ENCODE peak calls at places on chromosomes 13 and 19, in ten cellular contexts. Q is Calu3, Y is OCI-LY7, M is tibial artery, A is PC-3, V is neural progenitor cell, G is lower leg skin, W is RWPE1, S is AG09319, E is fibroblast of pulmonary artery. O is an unnamed sample.

GRCh38 chr13:33303885-33304284 is 18.3 kb upstream of the STARD13 start:
- DNase-seq in M (no peak), A (no peak), W (no peak), V (no peak), Y (no peak), Q (no peak), E (peak; percentile 76), G (no peak), S (no peak), O (no peak)

GRCh38 chr13:21749410-21749809 is 78.5 kb downstream of the FGF9 start:
- DNase-seq in G (no peak), Q (no peak), V (no peak), M (no peak), E (no peak), W (no peak), Y (no peak), A (peak; percentile 7), S (no peak), O (peak; percentile 40)

GRCh38 chr13:79973533-79973963 is 367.4 kb downstream of the SPRY2 start:
- DNase-seq in E (no peak), V (no peak), M (no peak), G (no peak), Q (no peak), S (no peak), A (no peak), Y (peak; percentile 33), W (no peak), O (no peak)

GRCh38 chr13:100916943-100917342 is 242.3 kb upstream of the TMTC4 start:
- DNase-seq in Y (no peak), G (no peak), A (no peak), W (no peak), V (no peak), M (no peak), Q (no peak), S (no peak), E (no peak), O (no peak)

GRCh38 chr13:107846642-107847041 is 368.7 kb downstream of the LIG4 start:
- DNase-seq in Y (no peak), G (no peak), E (no peak), V (no peak), M (no peak), Q (no peak), W (no peak), S (no peak), A (no peak), O (no peak)

GRCh38 chr13:25733061-25733491 is 318.7 kb downstream of the SHISA2 start:
- DNase-seq in A (peak; percentile 68), W (peak; percentile 78), E (peak; percentile 6), S (no peak), V (no peak), M (no peak), Q (no peak), Y (no peak), G (no peak), O (peak; percentile 62)

GRCh38 chr19:3585301-3586123 is at the start of gene GIPC3:
- DNase-seq in M (no peak), E (no peak), V (no peak), Y (no peak), Q (no peak), A (no peak), W (no peak), G (no peak), S (no peak), O (no peak)

GRCh38 chr13:27617801-27618411 is 2.4 kb downstream of the LNX2 start:
- DNase-seq in G (no peak), Y (no peak), M (no peak), S (no peak), Q (no peak), V (no peak), A (peak; percentile 54), W (peak; percentile 51), E (no peak), O (no peak)

GRCh38 chr19:39515551-39516191 is 732 bp downstream of the SELENOV start:
- DNase-seq in E (no peak), Y (no peak), Q (no peak), S (no peak), M (no peak), G (no peak), A (no peak), W (no peak), V (peak; percentile 61), O (no peak)

GRCh38 chr13:113792821-113793717 is 34.0 kb downstream of the TMEM255B start:
- DNase-seq in G (peak; percentile 83), Y (no peak), W (no peak), V (no peak), Q (no peak), A (no peak), M (no peak), S (no peak), E (no peak), O (no peak)

GRCh38 chr13:44170731-44171130 is 202.9 kb upstream of the SERP2 start:
- DNase-seq in V (no peak), E (no peak), W (no peak), Y (no peak), A (no peak), S (no peak), Q (no peak), G (no peak), M (no peak), O (no peak)

GRCh38 chr19:19405919-19406877 is 723 bp downstream of the GATAD2A start:
- DNase-seq in M (no peak), E (peak; percentile 52), Q (peak; percentile 42), G (peak; percentile 91), V (peak; percentile 80), A (peak; percentile 54), W (peak; percentile 26), S (no peak), Y (peak; percentile 52), O (no peak)

GRCh38 chr13:80173224-80173623 is 167.7 kb downstream of the SPRY2 start:
- DNase-seq in W (no peak), S (no peak), E (no peak), G (no peak), Q (no peak), A (no peak), M (peak; percentile 61), Y (no peak), V (no peak), O (no peak)

DNA sequence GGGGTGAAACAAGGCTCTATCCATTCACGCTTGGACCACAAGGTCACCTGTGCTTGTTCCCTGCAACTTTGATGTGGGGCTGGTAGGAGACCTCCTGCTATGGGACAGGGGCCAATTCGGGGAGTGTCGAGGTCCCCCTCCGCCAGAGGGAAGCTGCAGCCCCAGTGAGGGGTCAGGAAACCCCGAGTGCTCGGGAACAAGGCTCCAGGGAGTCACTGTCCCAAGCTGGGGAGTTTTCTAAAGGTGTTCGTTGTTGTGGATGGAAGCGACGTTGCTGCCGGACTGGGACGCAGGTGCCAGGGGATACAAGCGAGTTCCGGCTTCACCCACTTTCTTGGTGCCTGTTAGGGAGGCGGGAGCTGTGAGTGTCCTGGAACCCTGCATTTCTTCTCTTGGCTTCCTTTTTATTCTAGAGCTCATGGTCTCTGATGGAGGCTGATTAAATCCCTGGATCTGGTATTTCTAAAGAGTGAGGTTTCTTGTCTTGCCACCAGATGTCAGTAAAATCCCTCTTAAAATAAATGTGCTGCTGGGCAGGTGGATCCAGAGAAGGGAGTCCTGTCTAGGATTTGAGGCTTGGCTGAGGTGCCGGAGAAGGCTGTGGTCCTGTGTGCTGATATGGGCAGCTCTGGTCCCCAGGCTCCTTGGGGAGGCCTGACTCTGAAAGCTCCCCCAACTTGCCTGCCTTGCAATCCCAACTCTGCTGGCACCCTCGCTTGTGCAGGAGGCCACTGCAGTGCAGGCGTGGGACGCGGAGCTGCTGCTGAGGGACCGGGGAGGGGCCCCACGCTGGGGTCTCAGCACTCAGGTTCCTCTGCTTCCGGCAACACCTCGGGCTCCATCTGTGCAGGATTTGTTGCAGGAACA is 153.9 kb downstream of the TEX29 start:
- DNase-seq in V (peak; percentile 74), A (peak; percentile 55), M (no peak), Y (peak; percentile 13), G (peak; percentile 83), E (peak; percentile 55), Q (no peak), S (no peak), W (peak; percentile 71), O (peak; percentile 6)
- TF ChIP-seq CTCF in V (peak; percentile 76), A (peak; percentile 65), M (peak; percentile 46), Y (peak; percentile 64), G (no peak), E (peak; percentile 50), Q (no peak), S (peak; percentile 37), W (peak; percentile 51), O (peak; percentile 65)

GRCh38 chr13:24269803-24270202 is 39.6 kb upstream of the C1QTNF9 start:
- DNase-seq in S (no peak), V (no peak), Y (no peak), M (no peak), Q (no peak), A (no peak), W (no peak), G (no peak), E (no peak), O (no peak)

GRCh38 chr13:24271611-24272451 is 37.5 kb upstream of the C1QTNF9 start:
- DNase-seq in V (peak; percentile 30), E (peak; percentile 81), Q (peak; percentile 18), M (peak; percentile 52), S (no peak), W (peak; percentile 8), A (no peak), G (peak; percentile 89), Y (no peak), O (no peak)

GRCh38 chr13:24271231-24271610 is 38.2 kb upstream of the C1QTNF9 start:
- DNase-seq in Q (no peak), V (no peak), S (no peak), E (no peak), A (no peak), M (no peak), W (no peak), Y (no peak), G (no peak), O (no peak)

GRCh38 chr13:24272452-24273161 is 36.8 kb upstream of the C1QTNF9 start:
- DNase-seq in M (no peak), E (no peak), V (no peak), A (no peak), Y (no peak), Q (no peak), S (no peak), G (no peak), W (no peak), O (no peak)

GRCh38 chr13:24270639-24271131 is 38.7 kb upstream of the C1QTNF9 start:
- DNase-seq in Y (no peak), V (peak; percentile 47), Q (peak; percentile 31), A (no peak), W (no peak), S (no peak), G (no peak), M (peak; percentile 78), E (peak; percentile 47), O (no peak)
- TF ChIP-seq CTCF in Y (no peak), V (no peak), Q (no peak), A (no peak), W (no peak), S (no peak), G (no peak), M (peak; percentile 62), E (no peak), O (peak; percentile 5)

GRCh38 chr19:35931874-35932202 is 4.3 kb upstream of the LRFN3 start:
- DNase-seq in V (no peak), W (no peak), Y (no peak), G (no peak), M (no peak), E (no peak), A (no peak), S (no peak), Q (no peak), O (no peak)
- TF ChIP-seq CTCF in V (no peak), W (peak; percentile 57), Y (peak; percentile 41), G (no peak), M (no peak), E (no peak), A (no peak), S (no peak), Q (peak; percentile 29), O (no peak)

GRCh38 chr19:50476224-50476942 is at the start of the genes EMC10 and GARIN5A:
- DNase-seq in S (peak; percentile 87), M (peak; percentile 68), Y (peak; percentile 98), A (peak; percentile 95), W (peak; percentile 100), V (peak; percentile 96), E (peak; percentile 96), Q (peak; percentile 99), G (peak; percentile 96), O (no peak)
- TF ChIP-seq CTCF in S (no peak), M (no peak), Y (no peak), A (no peak), W (no peak), V (no peak), E (no peak), Q (no peak), G (no peak), O (no peak)

O was measured in epithelial cell of proximal tubule.